ENCODE peak calls at places on chromosome 3, in four cellular contexts. A is hippocampal formation; F is activated CD8-positive, alpha-beta memory T cell treated with anti-CD3 and anti-CD28 coated beads for 48 hours; P is WERI-Rb-1. D is an unnamed sample.
A peak's percentile ranks its signal among the peaks of the same experiment; 100 is the strongest.

GRCh38 chr3:54427951-54428871 is 305.9 kb downstream of the CACNA2D3 start:
- DNase-seq in A (peak; percentile 64), F (peak; percentile 2), P (peak; percentile 66), D (peak; percentile 70)

GRCh38 chr3:23607184-23607847 is 198.4 kb upstream of the UBE2E1 start:
- DNase-seq in A (no peak), F (no peak), P (no peak), D (no peak)

GRCh38 chr3:140170612-140171011 is 235.6 kb downstream of the CLSTN2 start:
- DNase-seq in A (no peak), F (no peak), P (no peak), D (no peak)

GRCh38 chr3:17979248-17979647 is 236.8 kb upstream of the TBC1D5 start:
- DNase-seq in A (peak; percentile 9), F (no peak), P (no peak), D (peak; percentile 48)

GRCh38 chr3:29644956-29645661 is 364.2 kb downstream of the RBMS3 start:
- DNase-seq in A (no peak), F (no peak), P (no peak), D (no peak)

GRCh38 chr3:160569874-160570273 is 4.5 kb upstream of the KPNA4 start:
- DNase-seq in A (no peak), F (no peak), P (no peak), D (no peak)

GRCh38 chr3:114362815-114363214 is 69.0 kb downstream of the TIGIT start:
- DNase-seq in A (peak; percentile 79), F (no peak), P (no peak), D (no peak)

GRCh38 chr3:157856078-157856939 is 249.9 kb downstream of the SHOX2 start:
- DNase-seq in A (no peak), F (no peak), P (peak; percentile 28), D (no peak)

GRCh38 chr3:184670091-184670602 is 41.7 kb downstream of the MAGEF1 start:
- DNase-seq in A (no peak), F (no peak), P (no peak), D (no peak)

GRCh38 chr3:157868168-157868567 is 238.1 kb downstream of the SHOX2 start:
- DNase-seq in A (no peak), F (no peak), P (no peak), D (no peak)

D was measured in head of caudate nucleus.